ENCODE peak calls at places on chromosome 16, in eight cellular contexts. V is gastrocnemius medialis; S is epithelial cell of proximal tubule; G is effector memory CD8-positive, alpha-beta T cell; R is GM13976; E is stimulated activated CD4-positive, alpha-beta T cell treated with anti-CD3 and anti-CD28 coated beads, Interleukin-2, amount 100 ng/mL, for 48 hours; B is stimulated activated naive CD8-positive, alpha-beta T cell treated with anti-CD3 and anti-CD28 coated beads, Interleukin-15, amount 100 ng/mL, for 72 hours; A is AG10803. P is an unnamed sample.
A peak's percentile ranks its signal among the peaks of the same experiment; 100 is the strongest.

GRCh38 chr16:27549857-27550581 is at the start of the genes GTF3C1 and KATNIP:
- DNase-seq in V (peak; percentile 100), G (peak; percentile 100), E (peak; percentile 100), A (peak; percentile 98), S (peak; percentile 52), B (peak; percentile 100), R (peak; percentile 100), P (peak; percentile 81)

GRCh38 chr16:54928016-54928356 is 2.7 kb upstream of the IRX5 start:
- DNase-seq in B (peak; percentile 9), G (no peak), A (no peak), S (no peak), V (no peak), R (no peak), E (no peak), P (no peak)

GRCh38 chr16:48057085-48057484 is 98.7 kb downstream of the ABCC12 start:
- DNase-seq in V (no peak), B (no peak), S (no peak), R (no peak), G (no peak), E (no peak), A (no peak), P (no peak)

GRCh38 chr16:70693231-70693671 is 7.4 kb upstream of the MTSS2 start:
- DNase-seq in R (no peak), G (no peak), E (no peak), S (no peak), A (peak; percentile 56), V (peak; percentile 91), B (no peak), P (no peak)

GRCh38 chr16:89599451-89599858 is 14.0 kb upstream of the DPEP1 start:
- DNase-seq in A (no peak), E (no peak), R (peak; percentile 73), B (no peak), S (no peak), V (no peak), G (peak; percentile 36), P (no peak)

GRCh38 chr16:30535777-30536190 is 1.1 kb upstream of the ZNF747 start:
- DNase-seq in V (peak; percentile 78), G (no peak), S (no peak), A (peak; percentile 76), B (peak; percentile 54), R (peak; percentile 86), E (peak; percentile 57), P (no peak)

GRCh38 chr16:85329059-85329812 is 217.0 kb upstream of the CIBAR2 start:
- DNase-seq in V (no peak), G (no peak), R (no peak), A (no peak), E (no peak), B (no peak), S (no peak), P (no peak)

GRCh38 chr16:83458612-83459011 is 349.2 kb upstream of the HSBP1 start:
- DNase-seq in V (no peak), R (peak; percentile 44), E (no peak), A (peak; percentile 64), B (no peak), S (peak; percentile 10), G (no peak), P (no peak)

GRCh38 chr16:80303691-80304090 is 237.1 kb upstream of the DYNLRB2 start:
- DNase-seq in S (no peak), A (no peak), R (no peak), V (no peak), B (no peak), E (no peak), G (no peak), P (no peak)

GRCh38 chr16:12153662-12154061 is 177.1 kb downstream of the SNX29 start:
- DNase-seq in E (no peak), R (no peak), G (no peak), V (no peak), A (no peak), B (no peak), S (no peak), P (no peak)

GRCh38 chr16:85391769-85392583 is 221.1 kb upstream of the GSE1 start:
- DNase-seq in V (no peak), G (no peak), R (no peak), E (no peak), B (no peak), A (no peak), S (no peak), P (no peak)

GRCh38 chr16:72604375-72604774 is 432.4 kb upstream of the PMFBP1 start:
- DNase-seq in S (no peak), R (no peak), G (no peak), A (no peak), E (no peak), B (no peak), V (no peak), P (no peak)

GRCh38 chr16:71520550-71520949 is 5.7 kb upstream of the CHST4 start:
- DNase-seq in G (no peak), R (no peak), E (no peak), S (no peak), V (no peak), B (no peak), A (no peak), P (no peak)

GRCh38 chr16:2486645-2487516 is 12.0 kb downstream of the TBC1D24 start:
- DNase-seq in R (peak; percentile 88), A (no peak), E (peak; percentile 53), S (no peak), V (peak; percentile 53), B (peak; percentile 71), G (peak; percentile 67), P (no peak)

GRCh38 chr16:8729779-8730334 is 55.4 kb downstream of the ABAT start:
- DNase-seq in B (no peak), V (no peak), E (no peak), A (no peak), R (no peak), G (no peak), S (no peak), P (no peak)

GRCh38 chr16:72203401-72203800 is 31.4 kb upstream of the PMFBP1 start:
- DNase-seq in S (no peak), R (peak; percentile 35), E (no peak), G (no peak), B (peak; percentile 16), V (peak; percentile 23), A (peak; percentile 23), P (no peak)

GRCh38 chr16:56771558-56772279 is 41.8 kb downstream of the NUP93 start:
- DNase-seq in G (no peak), S (no peak), R (no peak), B (no peak), A (no peak), E (no peak), V (no peak), P (no peak)

GRCh38 chr16:24539850-24540484 is 601 bp downstream of the RBBP6 start:
- DNase-seq in V (peak; percentile 48), B (no peak), G (no peak), E (peak; percentile 37), A (peak; percentile 58), R (peak; percentile 54), S (no peak), P (no peak)

GRCh38 chr16:75078886-75079285 is 37.7 kb downstream of the LDHD start:
- DNase-seq in A (no peak), G (no peak), S (no peak), E (no peak), R (no peak), V (no peak), B (no peak), P (no peak)

GRCh38 chr16:85119333-85120005 is 7.2 kb upstream of the CIBAR2 start:
- DNase-seq in A (no peak), E (no peak), B (no peak), V (no peak), R (no peak), S (no peak), G (no peak), P (no peak)

GRCh38 chr16:88591577-88592021 is 21.4 kb downstream of the ZC3H18 start:
- DNase-seq in G (no peak), V (peak; percentile 45), S (no peak), E (peak; percentile 36), B (no peak), A (peak; percentile 41), R (peak; percentile 83), P (no peak)

GRCh38 chr16:50400312-50400966 is 31.7 kb upstream of the BRD7 start:
- DNase-seq in V (no peak), A (no peak), S (no peak), E (no peak), B (no peak), R (no peak), G (no peak), P (no peak)

GRCh38 chr16:88335150-88335685 is 47.5 kb upstream of the ZNF469 start:
- DNase-seq in R (no peak), A (peak; percentile 35), E (no peak), B (no peak), S (no peak), G (no peak), V (no peak), P (no peak)

GRCh38 chr16:47592232-47592631 is 131.1 kb downstream of the PHKB start:
- DNase-seq in A (no peak), V (no peak), E (no peak), G (no peak), S (no peak), B (no peak), R (no peak), P (no peak)

GRCh38 chr16:69465881-69466280 is 41.5 kb downstream of the CYB5B start:
- DNase-seq in S (no peak), E (no peak), R (no peak), G (no peak), V (no peak), A (no peak), B (no peak), P (no peak)